ENCODE peak calls at places on chromosomes 12 and 14, in six cellular contexts. B is germinal center, J is KG1, Y is occipital lobe, G is GM23338, X is BE2C. A is an unnamed sample.

GRCh38 chr14:98834119-98834518 is 437.9 kb downstream of the BCL11B start:
- DNase-seq in B (no peak), J (no peak), Y (no peak), G (no peak), X (no peak), A (no peak)

GRCh38 chr14:71620401-71620800 is 311.8 kb upstream of the RGS6 start:
- DNase-seq in B (no peak), J (no peak), Y (no peak), G (no peak), X (no peak), A (no peak)

GRCh38 chr12:100986595-100987547 is 192.3 kb downstream of the ANO4 start:
- DNase-seq in B (no peak), J (no peak), Y (no peak), G (peak), X (no peak), A (no peak)

GRCh38 chr12:54579696-54580333 is 8.6 kb downstream of the PPP1R1A start:
- DNase-seq in B (peak), J (no peak), Y (peak), G (peak), X (peak), A (peak)

GRCh38 chr12:112353389-112353788 is 28.8 kb downstream of the HECTD4 start:
- DNase-seq in B (no peak), J (no peak), Y (no peak), G (no peak), X (no peak), A (no peak)

GRCh38 chr14:70909788-70910614 is 2.7 kb downstream of the PCNX1 start:
- DNase-seq in B (no peak), J (no peak), Y (no peak), G (no peak), X (no peak), A (no peak)

GRCh38 chr12:131101703-131102492 is 148.2 kb downstream of the ADGRD1 start:
- DNase-seq in B (no peak), J (no peak), Y (no peak), G (no peak), X (no peak), A (peak)

GRCh38 chr14:68976160-68977067 is 2.7 kb downstream of the ACTN1 start:
- DNase-seq in B (no peak), J (no peak), Y (no peak), G (no peak), X (peak), A (no peak)

GRCh38 chr14:77106666-77107065 is 8.6 kb downstream of the CIPC start:
- DNase-seq in B (no peak), J (no peak), Y (no peak), G (no peak), X (no peak), A (no peak)

GRCh38 chr12:123907726-123908476 is 64.7 kb downstream of the CCDC92 start:
- DNase-seq in B (no peak), J (no peak), Y (no peak), G (no peak), X (peak), A (no peak)

GRCh38 chr14:31420013-31420318 is 384 bp downstream of the HEATR5A start:
- DNase-seq in B (peak), J (no peak), Y (peak), G (peak), X (peak), A (peak)

GRCh38 chr12:96244826-96245225 is 50.7 kb downstream of the ELK3 start:
- DNase-seq in B (no peak), J (no peak), Y (no peak), G (no peak), X (no peak), A (no peak)

GRCh38 chr12:109463776-109464175 is 13.3 kb downstream of the KCTD10 start:
- DNase-seq in B (no peak), J (no peak), Y (no peak), G (no peak), X (no peak), A (no peak)

GRCh38 chr14:22113401-22113800 is 439.8 kb upstream of the OR4E1 start:
- DNase-seq in B (no peak), J (no peak), Y (no peak), G (peak), X (no peak), A (no peak)

GRCh38 chr12:75579552-75579951 is 68.1 kb upstream of the KRR1 start:
- DNase-seq in B (no peak), J (no peak), Y (no peak), G (no peak), X (no peak), A (no peak)

GRCh38 chr12:47885012-47885501 is 19.7 kb downstream of the VDR start:
- DNase-seq in B (no peak), J (no peak), Y (no peak), G (no peak), X (no peak), A (peak)

GRCh38 chr14:76434220-76434619 is 58.3 kb downstream of the ESRRB start:
- DNase-seq in B (no peak), J (no peak), Y (no peak), G (no peak), X (no peak), A (no peak)

GRCh38 chr12:60437297-60437696 is 841.5 kb downstream of the SLC16A7 start:
- DNase-seq in B (no peak), J (no peak), Y (no peak), G (no peak), X (no peak), A (no peak)